ENCODE peak calls at places on chromosome 16, in five cellular contexts. H is H1, S is GM12878, L is K562, M is HepG2. W is an unnamed sample.
A peak's percentile ranks its signal among the peaks of the same experiment; 100 is the strongest.

GRCh38 chr16:2720719-2721633 is 952 bp upstream of the PRSS27 start:
- DNase-seq in M (peak; percentile 78), L (peak; percentile 94), S (peak; percentile 36), H (peak; percentile 90), W (peak; percentile 93)

GRCh38 chr16:3814755-3815154 is 65.8 kb downstream of the CREBBP start:
- DNase-seq in S (no peak), L (no peak), H (no peak), M (no peak), W (no peak)

GRCh38 chr16:64282181-64282580 is 839.7 kb downstream of the CDH11 start:
- DNase-seq in S (no peak), M (no peak), H (no peak), L (no peak), W (no peak)

GRCh38 chr16:4535627-4536108 is 2.9 kb downstream of the CDIP1 start:
- DNase-seq in L (no peak), M (no peak), H (no peak), S (no peak), W (no peak)

GRCh38 chr16:53433930-53434435 is 288 bp upstream of the RBL2 start:
- DNase-seq in H (no peak), S (no peak), L (no peak), M (peak; percentile 76), W (no peak)

GRCh38 chr16:10579965-10580918 is at the start of gene EMP2:
- DNase-seq in M (peak; percentile 84), S (no peak), H (peak; percentile 90), L (peak; percentile 98), W (peak; percentile 75)

GRCh38 chr16:65044861-65045260 is 77.0 kb downstream of the CDH11 start:
- DNase-seq in M (no peak), L (no peak), H (no peak), S (no peak), W (no peak)

GRCh38 chr16:81567087-81567486 is 122.5 kb downstream of the CMIP start:
- DNase-seq in S (no peak), L (no peak), M (no peak), H (no peak), W (no peak)

GRCh38 chr16:19119564-19119963 is 5.8 kb downstream of the ITPRIPL2 start:
- DNase-seq in S (no peak), M (no peak), H (no peak), L (no peak), W (no peak)

GRCh38 chr16:13797718-13798117 is 122.2 kb upstream of the ERCC4 start:
- DNase-seq in L (no peak), H (no peak), S (no peak), M (no peak), W (no peak)

GRCh38 chr16:25093208-25094061 is 18.1 kb upstream of the LCMT1 start:
- DNase-seq in S (no peak), L (no peak), M (no peak), H (no peak), W (no peak)

GRCh38 chr16:4372578-4373355 is 1.1 kb downstream of the VASN start:
- DNase-seq in L (no peak), S (no peak), M (peak; percentile 86), H (no peak), W (peak; percentile 54)

GRCh38 chr16:74852500-74852875 is 77.9 kb upstream of the FA2H start:
- DNase-seq in L (no peak), S (no peak), M (no peak), H (no peak), W (no peak)

GRCh38 chr16:55661842-55662479 is 6.2 kb downstream of the SLC6A2 start:
- DNase-seq in S (no peak), M (no peak), L (no peak), H (no peak), W (no peak)

GRCh38 chr16:15765880-15766279 is 90.9 kb downstream of the MYH11 start:
- DNase-seq in M (peak; percentile 73), L (peak; percentile 45), S (peak; percentile 74), H (peak; percentile 50), W (peak; percentile 58)
- TF ChIP-seq USF2 in M (no peak), L (no peak), S (no peak), H (no peak), W (no peak)

GRCh38 chr16:86498661-86499493 is 11.4 kb upstream of the FOXF1 start:
- DNase-seq in M (no peak), H (no peak), L (no peak), S (no peak), W (no peak)
- H3K27ac ChIP-seq in M (no peak overlapping the region), H (no peak overlapping the region), L (no peak overlapping the region), S (no peak overlapping the region), W (no peak overlapping the region)

GRCh38 chr16:87956169-87956770 is 5.0 kb downstream of the BANP start:
- DNase-seq in M (no peak), L (peak; percentile 45), S (peak; percentile 42), H (no peak), W (no peak)
- TF ChIP-seq HDAC2 in M (no peak), L (no peak), S (no peak), H (no peak), W (no peak)

DNA sequence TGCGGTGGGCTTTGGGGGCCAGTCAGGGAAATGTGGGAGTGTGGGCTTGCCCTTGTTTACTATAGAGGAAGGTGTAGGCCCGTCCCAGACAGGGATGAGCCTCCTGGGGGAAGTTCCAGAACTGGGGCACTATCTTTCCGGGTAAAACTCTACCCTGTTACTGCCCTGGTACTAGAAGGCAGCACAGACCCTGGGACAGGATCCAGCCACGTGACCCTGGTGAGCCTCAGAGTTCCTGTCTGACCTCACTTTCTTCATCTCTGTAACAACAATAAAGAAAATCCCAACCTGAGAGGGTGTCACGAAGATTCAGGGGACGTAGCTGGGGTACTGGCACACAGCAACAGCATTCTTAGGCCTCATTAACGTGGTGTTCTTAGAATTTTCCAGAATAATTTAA is 239.6 kb upstream of the FOXF1 start:
- DNase-seq in L (no peak), M (no peak), S (no peak), H (no peak), W (no peak)
- TF ChIP-seq USF2 in L (no peak), M (no peak), S (no peak), H (no peak), W (no peak)

GRCh38 chr16:57516773-57517172 is 19.6 kb downstream of the CCDC102A start:
- DNase-seq in L (no peak), S (no peak), M (no peak), H (no peak), W (no peak)
- H3K27ac ChIP-seq in L (no peak overlapping the region), S (no peak overlapping the region), M (no peak overlapping the region), H (no peak overlapping the region), W (no peak overlapping the region)